ENCODE peak calls at places on chromosomes 1 and 21, in seven cellular contexts. P is fibroblast of pulmonary artery, A is AG04450, C is transverse colon, K is GM23338, W is adrenal gland, N is cardiac muscle cell. O is an unnamed sample.

GRCh38 chr1:212181015-212181891 is 104.0 kb upstream of the PPP2R5A start:
- DNase-seq in P (no peak), A (no peak), C (no peak), K (no peak), W (no peak), N (no peak), O (no peak)

GRCh38 chr1:201676061-201676644 is 137.2 kb downstream of the NAV1 start:
- DNase-seq in P (peak), A (no peak), C (peak), K (peak), W (peak), N (peak), O (no peak)

GRCh38 chr1:42221952-42222606 is 57.5 kb upstream of the GUCA2A start:
- DNase-seq in P (peak), A (no peak), C (no peak), K (no peak), W (no peak), N (no peak), O (no peak)

GRCh38 chr21:44970766-44971671 is 31.2 kb downstream of the SLX9 start:
- DNase-seq in P (no peak), A (no peak), C (no peak), K (no peak), W (no peak), N (no peak), O (no peak)

GRCh38 chr1:29869802-29870201 is 633.5 kb downstream of the PTPRU start:
- DNase-seq in P (no peak), A (no peak), C (no peak), K (no peak), W (no peak), N (no peak), O (no peak)

GRCh38 chr1:172647110-172647564 is 11.8 kb upstream of the FASLG start:
- DNase-seq in P (no peak), A (no peak), C (no peak), K (peak), W (no peak), N (no peak), O (no peak)

GRCh38 chr1:115877511-115877910 is 36.6 kb upstream of the NHLH2 start:
- DNase-seq in P (peak), A (no peak), C (no peak), K (peak), W (no peak), N (no peak), O (peak)

GRCh38 chr1:22107126-22107525 is 35.8 kb downstream of the WNT4 start:
- DNase-seq in P (no peak), A (no peak), C (no peak), K (no peak), W (no peak), N (no peak), O (no peak)

GRCh38 chr1:5351366-5351765 is 640.9 kb downstream of the NPHP4 start:
- DNase-seq in P (no peak), A (no peak), C (no peak), K (no peak), W (no peak), N (no peak), O (no peak)

GRCh38 chr1:65429806-65430205 is 9.3 kb downstream of the LEPR start:
- DNase-seq in P (peak), A (no peak), C (no peak), K (no peak), W (peak), N (no peak), O (no peak)

GRCh38 chr1:47437518-47438320 is at the start of gene FOXD2:
- DNase-seq in P (peak), A (peak), C (peak), K (peak), W (peak), N (peak), O (peak)

GRCh38 chr1:29245876-29246275 is 9.6 kb downstream of the PTPRU start:
- DNase-seq in P (peak), A (no peak), C (peak), K (no peak), W (no peak), N (no peak), O (no peak)

GRCh38 chr1:56676571-56677035 is 31.5 kb downstream of the PRKAA2 start:
- DNase-seq in P (peak), A (peak), C (no peak), K (no peak), W (no peak), N (no peak), O (no peak)

GRCh38 chr1:6627841-6628545 is 3.3 kb downstream of the THAP3 start:
- DNase-seq in P (no peak), A (no peak), C (no peak), K (no peak), W (no peak), N (no peak), O (no peak)

GRCh38 chr1:9844106-9844505 is 20.3 kb upstream of the CLSTN1 start:
- DNase-seq in P (peak), A (no peak), C (no peak), K (no peak), W (no peak), N (no peak), O (no peak)

GRCh38 chr1:8259498-8260290 is 58.2 kb upstream of the SLC45A1 start:
- DNase-seq in P (peak), A (peak), C (peak), K (no peak), W (no peak), N (no peak), O (no peak)

GRCh38 chr1:54679055-54679643 is 36.5 kb upstream of the TTC4 start:
- DNase-seq in P (no peak), A (no peak), C (no peak), K (no peak), W (no peak), N (no peak), O (no peak)

GRCh38 chr1:205701405-205701804 is 21.1 kb upstream of the SLC45A3 start:
- DNase-seq in P (no peak), A (no peak), C (no peak), K (no peak), W (no peak), N (no peak), O (no peak)

GRCh38 chr1:110668523-110668922 is 6.2 kb downstream of the KCNA3 start:
- DNase-seq in P (no peak), A (no peak), C (no peak), K (no peak), W (no peak), N (no peak), O (no peak)

GRCh38 chr1:57612833-57613232 is 189.0 kb upstream of the DAB1 start:
- DNase-seq in P (no peak), A (no peak), C (no peak), K (no peak), W (no peak), N (no peak), O (no peak)

GRCh38 chr1:14820320-14821085 is 222.0 kb downstream of the KAZN start:
- DNase-seq in P (no peak), A (no peak), C (no peak), K (no peak), W (no peak), N (no peak), O (no peak)

GRCh38 chr1:199612976-199613774 is 414.3 kb upstream of the NR5A2 start:
- DNase-seq in P (peak), A (no peak), C (no peak), K (no peak), W (no peak), N (no peak), O (no peak)

GRCh38 chr1:6027591-6027990 is 18.1 kb upstream of the KCNAB2 start:
- DNase-seq in P (no peak), A (no peak), C (no peak), K (no peak), W (no peak), N (no peak), O (no peak)

GRCh38 chr1:178470411-178470960 is 26.3 kb downstream of the CLEC20A start:
- DNase-seq in P (peak), A (no peak), C (peak), K (no peak), W (no peak), N (peak), O (no peak)

GRCh38 chr1:171901245-171901644 is 59.9 kb downstream of the DNM3 start:
- DNase-seq in P (no peak), A (no peak), C (no peak), K (no peak), W (no peak), N (no peak), O (no peak)

GRCh38 chr1:1299686-1300351 is 7.9 kb downstream of the ACAP3 start:
- DNase-seq in P (no peak), A (no peak), C (no peak), K (peak), W (no peak), N (no peak), O (peak)

GRCh38 chr1:200095057-200095577 is 67.6 kb downstream of the NR5A2 start:
- DNase-seq in P (no peak), A (no peak), C (no peak), K (no peak), W (no peak), N (peak), O (no peak)

GRCh38 chr1:59878370-59878769 is 48.2 kb downstream of the CYP2J2 start:
- DNase-seq in P (no peak), A (no peak), C (no peak), K (peak), W (no peak), N (no peak), O (no peak)

DNA sequence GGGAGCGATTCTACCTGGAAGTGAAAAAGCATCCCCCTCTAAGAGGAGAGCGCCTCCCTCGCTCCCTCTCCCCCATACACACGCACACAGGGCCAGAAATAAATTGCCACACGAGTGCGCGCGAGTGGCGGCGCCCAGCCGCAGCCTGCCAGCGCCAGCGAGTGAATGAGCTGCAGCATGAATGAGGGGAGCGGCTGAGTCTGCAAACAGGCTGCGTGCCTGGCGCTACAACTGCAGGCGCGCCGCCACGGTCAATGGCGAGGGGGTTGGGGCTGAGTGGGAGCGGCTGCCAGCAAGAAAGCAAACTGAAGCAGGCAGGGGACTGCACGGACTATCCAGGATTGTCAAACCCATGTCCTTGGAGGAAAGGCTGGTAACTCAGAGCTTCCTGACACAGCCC is 2.2 kb downstream of the CAMK1G start:
- DNase-seq in P (peak), A (no peak), C (peak), K (peak), W (peak), N (peak), O (peak)
- TF ChIP-seq CTCF in P (no peak), A (no peak), C (no peak), K (no peak), W (no peak), N (peak), O (no peak)

GRCh38 chr1:20483833-20484525 is 2.0 kb downstream of the CAMK2N1 start:
- DNase-seq in P (peak), A (no peak), C (peak), K (peak), W (peak), N (peak), O (peak)
- TF ChIP-seq CTCF in P (no peak), A (no peak), C (no peak), K (no peak), W (no peak), N (peak), O (no peak)

DNA sequence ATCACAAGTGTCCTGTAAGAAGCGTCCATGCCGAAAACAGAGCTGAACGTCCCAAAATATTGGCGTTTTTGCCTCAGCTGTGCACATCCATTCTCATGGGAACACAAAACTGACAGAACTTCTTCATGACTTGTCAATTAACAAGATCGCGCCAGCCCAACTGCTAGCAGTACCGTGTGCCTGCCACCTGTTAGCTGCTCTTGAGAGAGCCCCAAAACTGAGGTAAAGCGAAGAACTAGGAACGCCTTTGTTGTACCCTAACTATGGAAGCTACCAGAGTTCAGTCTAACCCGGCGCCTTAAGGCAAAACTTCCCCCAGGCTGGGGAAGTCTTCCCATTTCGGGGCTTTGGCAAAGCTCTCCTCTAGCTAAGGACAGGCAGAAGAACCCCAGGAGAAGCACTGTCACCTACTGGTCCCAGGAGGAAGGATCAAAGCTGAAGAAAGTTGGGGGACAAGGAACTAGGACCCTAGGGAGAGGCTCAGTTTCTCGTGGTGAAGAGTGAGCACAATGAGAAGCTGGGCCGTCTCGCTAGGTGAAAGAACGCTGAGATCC is 719 bp downstream of the EYA3 start:
- DNase-seq in P (peak), A (no peak), C (no peak), K (peak), W (no peak), N (peak), O (peak)
- TF ChIP-seq CTCF in P (peak), A (no peak), C (no peak), K (no peak), W (no peak), N (no peak), O (no peak)

GRCh38 chr1:3120994-3121393 is 52.0 kb downstream of the PRDM16 start:
- DNase-seq in P (no peak), A (no peak), C (no peak), K (no peak), W (no peak), N (no peak), O (no peak)
- TF ChIP-seq CTCF in P (no peak), A (no peak), C (no peak), K (no peak), W (no peak), N (no peak), O (no peak)

GRCh38 chr1:16367258-16367967 is 371 bp downstream of the SZRD1 start:
- DNase-seq in P (peak), A (peak), C (peak), K (peak), W (peak), N (peak), O (peak)
- TF ChIP-seq CTCF in P (no peak), A (no peak), C (no peak), K (no peak), W (no peak), N (no peak), O (no peak)

GRCh38 chr21:26843912-26844257 is 1.3 kb downstream of the ADAMTS1 start:
- DNase-seq in P (peak), A (no peak), C (no peak), K (peak), W (no peak), N (no peak), O (no peak)
- TF ChIP-seq CTCF in P (peak), A (peak), C (no peak), K (no peak), W (no peak), N (no peak), O (no peak)

GRCh38 chr1:150516050-150516591 is 569 bp downstream of the FALEC start:
- DNase-seq in P (peak), A (no peak), C (no peak), K (peak), W (no peak), N (no peak), O (no peak)
- TF ChIP-seq CTCF in P (no peak), A (peak), C (no peak), K (no peak), W (no peak), N (no peak), O (no peak)

DNA sequence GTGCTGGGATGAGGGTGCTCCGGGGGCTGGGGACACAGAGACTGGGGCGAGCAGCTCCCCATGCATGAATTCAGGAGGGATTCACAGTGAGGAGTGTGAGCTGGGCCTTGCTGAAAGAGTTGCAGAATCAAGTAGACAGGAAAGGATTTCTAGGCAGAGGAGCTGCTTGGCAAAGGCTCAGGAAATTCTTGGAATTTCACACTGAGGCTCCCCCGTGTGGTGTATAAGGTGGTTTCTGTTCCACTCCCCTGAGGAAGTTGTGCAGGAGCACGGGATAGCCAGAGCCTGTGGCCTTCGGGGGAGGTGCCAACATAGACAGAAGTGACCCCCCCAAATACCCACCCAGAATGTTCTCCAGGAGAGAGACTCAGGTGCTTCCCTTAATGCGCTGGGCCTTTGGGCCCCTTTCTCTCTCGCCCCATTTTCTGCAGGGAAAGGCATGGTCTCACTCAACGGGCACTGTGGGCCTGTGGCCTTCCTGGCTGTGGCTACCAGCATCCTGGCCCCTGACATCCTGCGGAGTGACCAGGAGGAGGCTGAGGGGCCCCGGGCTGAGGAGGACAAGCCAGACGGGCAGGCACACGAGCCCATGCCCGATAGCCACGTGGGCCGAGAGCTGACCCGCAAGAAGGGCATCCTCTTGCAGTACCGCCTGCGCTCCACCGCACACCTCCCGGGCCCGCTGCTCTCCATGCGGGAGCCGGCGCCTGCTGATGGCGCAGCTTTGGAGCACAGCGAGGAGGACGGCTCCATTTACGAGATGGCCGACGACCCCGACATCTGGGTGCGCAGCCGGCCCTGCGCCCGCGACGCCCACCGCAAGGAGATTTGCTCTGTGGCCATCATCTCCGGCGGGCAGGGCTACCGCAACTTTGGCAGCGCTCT is 58.5 kb upstream of the ACTL8 start:
- DNase-seq in P (peak), A (peak), C (no peak), K (peak), W (peak), N (peak), O (no peak)
- TF ChIP-seq CTCF in P (peak), A (peak), C (no peak), K (peak), W (peak), N (peak), O (no peak)

GRCh38 chr1:27349784-27350672 is 8.2 kb downstream of the SYTL1 start:
- DNase-seq in P (peak), A (peak), C (peak), K (peak), W (peak), N (peak), O (peak)
- TF ChIP-seq CTCF in P (no peak), A (no peak), C (peak), K (no peak), W (no peak), N (no peak), O (no peak)

O was measured in glutamatergic neuron.